ENCODE peak calls at places on chromosome 11, in nine cellular contexts. One of them, this sample, is unnamed.

GRCh38 chr11:117449111-117449693 is 121.5 kb downstream of the CEP164 start:
- DNase-seq in AG04450: no peak
- DNase-seq in AG09309: no peak
- DNase-seq in neural crest cell: no peak
- DNase-seq in Calu3: no peak
- DNase-seq in tibial nerve: no peak
- DNase-seq in natural killer cell: no peak
- DNase-seq in A549: no peak
- DNase-seq in fibroblast of pulmonary artery: no peak
- DNase-seq in this sample: no peak

GRCh38 chr11:102753267-102753666 is 27.2 kb downstream of the MMP10 start:
- DNase-seq in neural crest cell: no peak
- DNase-seq in AG09309: no peak
- DNase-seq in tibial nerve: no peak
- DNase-seq in natural killer cell: no peak
- DNase-seq in AG04450: no peak
- DNase-seq in Calu3: no peak
- DNase-seq in fibroblast of pulmonary artery: no peak
- DNase-seq in A549: no peak
- DNase-seq in this sample: no peak

GRCh38 chr11:130612291-130612802 is 163.9 kb downstream of the ADAMTS15 start:
- DNase-seq in Calu3: no peak
- DNase-seq in AG09309: no peak
- DNase-seq in AG04450: no peak
- DNase-seq in natural killer cell: no peak
- DNase-seq in tibial nerve: no peak
- DNase-seq in neural crest cell: no peak
- DNase-seq in A549: peak
- DNase-seq in fibroblast of pulmonary artery: peak
- DNase-seq in this sample: no peak

GRCh38 chr11:47778878-47779483 is 11.8 kb upstream of the FNBP4 start:
- DNase-seq in AG09309: no peak
- DNase-seq in Calu3: no peak
- DNase-seq in A549: no peak
- DNase-seq in fibroblast of pulmonary artery: no peak
- DNase-seq in neural crest cell: no peak
- DNase-seq in AG04450: no peak
- DNase-seq in natural killer cell: no peak
- DNase-seq in tibial nerve: no peak
- DNase-seq in this sample: no peak

GRCh38 chr11:2529636-2530035 is 84.8 kb downstream of the KCNQ1 start:
- DNase-seq in natural killer cell: peak
- DNase-seq in neural crest cell: no peak
- DNase-seq in AG09309: no peak
- DNase-seq in Calu3: no peak
- DNase-seq in fibroblast of pulmonary artery: no peak
- DNase-seq in tibial nerve: no peak
- DNase-seq in AG04450: no peak
- DNase-seq in A549: no peak
- DNase-seq in this sample: no peak

GRCh38 chr11:87307101-87307500 is 269.4 kb downstream of the TMEM135 start:
- DNase-seq in natural killer cell: no peak
- DNase-seq in A549: no peak
- DNase-seq in AG09309: no peak
- DNase-seq in tibial nerve: no peak
- DNase-seq in neural crest cell: no peak
- DNase-seq in AG04450: no peak
- DNase-seq in fibroblast of pulmonary artery: peak
- DNase-seq in Calu3: no peak
- DNase-seq in this sample: no peak

GRCh38 chr11:126345759-126346585 is 9.5 kb upstream of the ST3GAL4 start:
- DNase-seq in natural killer cell: no peak
- DNase-seq in Calu3: peak
- DNase-seq in tibial nerve: no peak
- DNase-seq in A549: no peak
- DNase-seq in neural crest cell: no peak
- DNase-seq in AG04450: no peak
- DNase-seq in fibroblast of pulmonary artery: peak
- DNase-seq in AG09309: peak
- DNase-seq in this sample: no peak

GRCh38 chr11:57463596-57464342 is 3.4 kb downstream of the RTN4RL2 start:
- DNase-seq in A549: no peak
- DNase-seq in Calu3: no peak
- DNase-seq in AG09309: no peak
- DNase-seq in fibroblast of pulmonary artery: no peak
- DNase-seq in neural crest cell: no peak
- DNase-seq in AG04450: no peak
- DNase-seq in natural killer cell: no peak
- DNase-seq in tibial nerve: no peak
- DNase-seq in this sample: peak

GRCh38 chr11:118537409-118537980 is 6.5 kb downstream of the TMEM25 start:
- DNase-seq in Calu3: no peak
- DNase-seq in tibial nerve: no peak
- DNase-seq in neural crest cell: no peak
- DNase-seq in fibroblast of pulmonary artery: no peak
- DNase-seq in AG04450: no peak
- DNase-seq in A549: no peak
- DNase-seq in AG09309: no peak
- DNase-seq in natural killer cell: no peak
- DNase-seq in this sample: no peak

GRCh38 chr11:55357560-55358184 is 10.1 kb upstream of the OR4A15 start:
- DNase-seq in neural crest cell: no peak
- DNase-seq in AG04450: no peak
- DNase-seq in tibial nerve: no peak
- DNase-seq in Calu3: no peak
- DNase-seq in natural killer cell: no peak
- DNase-seq in AG09309: no peak
- DNase-seq in A549: peak
- DNase-seq in fibroblast of pulmonary artery: no peak
- DNase-seq in this sample: no peak

GRCh38 chr11:97454988-97455387 is 1065.2 kb downstream of the JRKL start:
- DNase-seq in natural killer cell: no peak
- DNase-seq in fibroblast of pulmonary artery: peak
- DNase-seq in AG04450: no peak
- DNase-seq in AG09309: no peak
- DNase-seq in A549: no peak
- DNase-seq in Calu3: no peak
- DNase-seq in tibial nerve: no peak
- DNase-seq in neural crest cell: no peak
- DNase-seq in this sample: no peak

GRCh38 chr11:120254788-120255518 is 15.0 kb downstream of the POU2F3 start:
- DNase-seq in neural crest cell: no peak
- DNase-seq in A549: no peak
- DNase-seq in fibroblast of pulmonary artery: no peak
- DNase-seq in natural killer cell: no peak
- DNase-seq in tibial nerve: no peak
- DNase-seq in AG09309: no peak
- DNase-seq in AG04450: no peak
- DNase-seq in Calu3: no peak
- DNase-seq in this sample: peak

GRCh38 chr11:132142102-132142501 is 771.7 kb downstream of the NTM start:
- DNase-seq in fibroblast of pulmonary artery: no peak
- DNase-seq in neural crest cell: no peak
- DNase-seq in AG04450: no peak
- DNase-seq in Calu3: no peak
- DNase-seq in AG09309: no peak
- DNase-seq in natural killer cell: no peak
- DNase-seq in tibial nerve: no peak
- DNase-seq in A549: no peak
- DNase-seq in this sample: no peak

GRCh38 chr11:16088774-16089173 is 267.6 kb downstream of the SOX6 start:
- DNase-seq in tibial nerve: no peak
- DNase-seq in natural killer cell: no peak
- DNase-seq in neural crest cell: no peak
- DNase-seq in A549: no peak
- DNase-seq in Calu3: no peak
- DNase-seq in AG04450: no peak
- DNase-seq in AG09309: no peak
- DNase-seq in fibroblast of pulmonary artery: no peak
- DNase-seq in this sample: no peak

GRCh38 chr11:15665368-15665871 is 550.7 kb downstream of the INSC start:
- DNase-seq in A549: peak
- DNase-seq in neural crest cell: no peak
- DNase-seq in AG04450: no peak
- DNase-seq in fibroblast of pulmonary artery: peak
- DNase-seq in AG09309: peak
- DNase-seq in tibial nerve: no peak
- DNase-seq in natural killer cell: no peak
- DNase-seq in Calu3: no peak
- DNase-seq in this sample: no peak

GRCh38 chr11:10838906-10839305 is 18.9 kb downstream of the ZBED5 start:
- DNase-seq in AG04450: no peak
- DNase-seq in A549: no peak
- DNase-seq in neural crest cell: no peak
- DNase-seq in tibial nerve: no peak
- DNase-seq in Calu3: no peak
- DNase-seq in fibroblast of pulmonary artery: no peak
- DNase-seq in AG09309: no peak
- DNase-seq in natural killer cell: no peak
- DNase-seq in this sample: no peak
- TF ChIP-seq CTCF in AG04450: no peak
- TF ChIP-seq CTCF in A549: no peak
- TF ChIP-seq CTCF in neural crest cell: no peak
- TF ChIP-seq CTCF in tibial nerve: no peak
- TF ChIP-seq CTCF in Calu3: no peak
- TF ChIP-seq CTCF in fibroblast of pulmonary artery: no peak
- TF ChIP-seq CTCF in AG09309: no peak
- TF ChIP-seq CTCF in natural killer cell: no peak
- TF ChIP-seq CTCF in this sample: no peak

GRCh38 chr11:114059278-114059983 is at the start of gene ZBTB16:
- DNase-seq in neural crest cell: peak
- DNase-seq in AG04450: no peak
- DNase-seq in Calu3: no peak
- DNase-seq in fibroblast of pulmonary artery: peak
- DNase-seq in A549: no peak
- DNase-seq in AG09309: no peak
- DNase-seq in tibial nerve: peak
- DNase-seq in natural killer cell: peak
- DNase-seq in this sample: peak
- TF ChIP-seq CTCF in neural crest cell: no peak
- TF ChIP-seq CTCF in AG04450: no peak
- TF ChIP-seq CTCF in Calu3: no peak
- TF ChIP-seq CTCF in fibroblast of pulmonary artery: peak
- TF ChIP-seq CTCF in A549: no peak
- TF ChIP-seq CTCF in AG09309: no peak
- TF ChIP-seq CTCF in tibial nerve: peak
- TF ChIP-seq CTCF in natural killer cell: no peak
- TF ChIP-seq CTCF in this sample: no peak

GRCh38 chr11:75270896-75271415 is 30.4 kb downstream of the TPBGL start:
- DNase-seq in A549: peak
- DNase-seq in tibial nerve: no peak
- DNase-seq in AG09309: no peak
- DNase-seq in natural killer cell: no peak
- DNase-seq in neural crest cell: no peak
- DNase-seq in fibroblast of pulmonary artery: peak
- DNase-seq in Calu3: no peak
- DNase-seq in AG04450: no peak
- DNase-seq in this sample: no peak
- TF ChIP-seq CTCF in A549: peak
- TF ChIP-seq CTCF in tibial nerve: peak
- TF ChIP-seq CTCF in AG09309: peak
- TF ChIP-seq CTCF in natural killer cell: no peak
- TF ChIP-seq CTCF in neural crest cell: peak
- TF ChIP-seq CTCF in fibroblast of pulmonary artery: peak
- TF ChIP-seq CTCF in Calu3: peak
- TF ChIP-seq CTCF in AG04450: peak
- TF ChIP-seq CTCF in this sample: peak

DNA sequence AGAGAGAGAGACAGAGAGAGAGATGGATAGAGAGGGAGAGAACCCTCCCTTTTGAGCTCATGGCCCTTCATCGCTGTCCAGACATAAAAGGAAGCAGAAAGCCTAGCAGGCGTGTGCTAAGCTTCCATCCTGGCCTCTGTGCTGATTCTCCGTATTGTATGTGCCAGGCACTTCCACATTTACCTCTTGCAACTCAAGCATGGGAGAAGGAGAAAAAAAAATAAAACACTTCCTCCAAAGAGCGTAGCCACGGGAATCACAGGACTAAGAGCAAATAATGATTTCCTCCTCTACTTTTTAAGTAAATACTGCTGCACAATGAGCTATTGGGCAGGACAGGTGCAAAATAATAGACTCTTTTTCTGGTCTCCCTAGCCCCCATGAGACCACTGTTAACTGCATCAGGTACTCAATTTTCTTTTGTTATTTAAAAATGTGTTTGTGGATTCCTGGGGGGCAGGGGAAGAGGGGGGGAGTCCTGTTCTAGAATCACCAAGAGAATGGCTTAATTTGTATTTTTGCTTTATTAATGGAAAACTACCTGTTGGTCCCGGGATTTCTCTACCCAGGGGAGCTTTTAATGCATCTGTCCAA is 154.3 kb downstream of the NXPE2 start:
- DNase-seq in neural crest cell: no peak
- DNase-seq in natural killer cell: no peak
- DNase-seq in A549: no peak
- DNase-seq in fibroblast of pulmonary artery: no peak
- DNase-seq in AG09309: no peak
- DNase-seq in Calu3: no peak
- DNase-seq in AG04450: no peak
- DNase-seq in tibial nerve: no peak
- DNase-seq in this sample: no peak
- TF ChIP-seq CTCF in neural crest cell: no peak
- TF ChIP-seq CTCF in natural killer cell: no peak
- TF ChIP-seq CTCF in A549: no peak
- TF ChIP-seq CTCF in fibroblast of pulmonary artery: no peak
- TF ChIP-seq CTCF in AG09309: no peak
- TF ChIP-seq CTCF in Calu3: no peak
- TF ChIP-seq CTCF in AG04450: no peak
- TF ChIP-seq CTCF in tibial nerve: no peak
- TF ChIP-seq CTCF in this sample: no peak

This sample was measured in nephron progenitor cell.